ENCODE peak calls at places on chromosome 6, in seven cellular contexts. W, F, E, D, N, U and I are unnamed samples.

GRCh38 chr6:41633235-41633634 is 5.0 kb upstream of the MDFI start:
- DNase-seq in W (no peak), F (no peak), E (no peak), D (no peak), N (no peak), U (no peak), I (no peak)

GRCh38 chr6:48061630-48062029 is 49.4 kb downstream of the PTCHD4 start:
- DNase-seq in W (no peak), F (no peak), E (no peak), D (no peak), N (peak; percentile 67), U (no peak), I (no peak)

GRCh38 chr6:158457616-158458278 is 102.1 kb upstream of the TMEM181 start:
- DNase-seq in W (no peak), F (no peak), E (no peak), D (no peak), N (peak; percentile 20), U (no peak), I (no peak)

GRCh38 chr6:41917528-41917927 is 3.4 kb downstream of the MED20 start:
- DNase-seq in W (no peak), F (no peak), E (peak; percentile 78), D (no peak), N (peak; percentile 91), U (no peak), I (no peak)

GRCh38 chr6:11412011-11412424 is 125.5 kb upstream of the TMEM170B start:
- DNase-seq in W (no peak), F (no peak), E (no peak), D (no peak), N (peak; percentile 82), U (no peak), I (no peak)

GRCh38 chr6:144266091-144266649 is 19.0 kb upstream of the UTRN start:
- DNase-seq in W (peak; percentile 23), F (peak; percentile 92), E (peak; percentile 44), D (peak; percentile 72), N (peak; percentile 88), U (peak; percentile 86), I (no peak)

GRCh38 chr6:133432021-133432989 is 191.1 kb downstream of the EYA4 start:
- DNase-seq in W (no peak), F (peak; percentile 63), E (no peak), D (no peak), N (no peak), U (no peak), I (no peak)

GRCh38 chr6:160919713-160920112 is 71.9 kb upstream of the MAP3K4 start:
- DNase-seq in W (no peak), F (no peak), E (peak; percentile 54), D (no peak), N (peak; percentile 86), U (no peak), I (no peak)

GRCh38 chr6:46219661-46220060 is 48.9 kb upstream of the ENPP5 start:
- DNase-seq in W (no peak), F (no peak), E (no peak), D (no peak), N (no peak), U (no peak), I (no peak)

GRCh38 chr6:44001318-44001868 is 125.9 kb downstream of the MRPL14 start:
- DNase-seq in W (peak; percentile 73), F (peak; percentile 85), E (no peak), D (no peak), N (peak; percentile 40), U (no peak), I (no peak)

GRCh38 chr6:444653-445275 is 53.2 kb downstream of the IRF4 start:
- DNase-seq in W (no peak), F (no peak), E (no peak), D (no peak), N (no peak), U (no peak), I (no peak)

GRCh38 chr6:147514831-147515230 is 6.3 kb downstream of the SAMD5 start:
- DNase-seq in W (no peak), F (no peak), E (no peak), D (no peak), N (no peak), U (no peak), I (no peak)

GRCh38 chr6:44701637-44702101 is 314.2 kb downstream of the CDC5L start:
- DNase-seq in W (no peak), F (peak; percentile 53), E (no peak), D (peak; percentile 16), N (no peak), U (peak; percentile 57), I (no peak)

GRCh38 chr6:26309731-26310142 is 55.3 kb upstream of the BTN3A2 start:
- DNase-seq in W (no peak), F (no peak), E (no peak), D (no peak), N (peak; percentile 56), U (no peak), I (no peak)

GRCh38 chr6:29678114-29678513 is 2.8 kb downstream of the ZFP57 start:
- DNase-seq in W (no peak), F (no peak), E (no peak), D (no peak), N (no peak), U (no peak), I (no peak)

GRCh38 chr6:11459002-11459658 is 78.4 kb upstream of the TMEM170B start:
- DNase-seq in W (no peak), F (no peak), E (no peak), D (no peak), N (no peak), U (no peak), I (no peak)

GRCh38 chr6:21648475-21649050 is 55.0 kb downstream of the SOX4 start:
- DNase-seq in W (no peak), F (no peak), E (no peak), D (no peak), N (no peak), U (no peak), I (no peak)

GRCh38 chr6:42787018-42787611 is 5.3 kb downstream of the BICRAL start:
- DNase-seq in W (no peak), F (no peak), E (no peak), D (no peak), N (no peak), U (no peak), I (no peak)

GRCh38 chr6:168099201-168100010 is 20.4 kb upstream of the FRMD1 start:
- DNase-seq in W (no peak), F (peak; percentile 51), E (no peak), D (no peak), N (no peak), U (no peak), I (no peak)
- H3K27ac ChIP-seq in W (no peak overlapping the region), F (no peak overlapping the region), E (no peak overlapping the region), D (no peak overlapping the region), N (no peak overlapping the region), U (no peak overlapping the region), I (no peak overlapping the region)

GRCh38 chr6:108797951-108798671 is 50.1 kb upstream of the ARMC2 start:
- DNase-seq in W (no peak), F (no peak), E (no peak), D (no peak), N (no peak), U (no peak), I (no peak)
- H3K27ac ChIP-seq in W (no peak overlapping the region), F (no peak overlapping the region), E (no peak overlapping the region), D (no peak overlapping the region), N (no peak overlapping the region), U (no peak overlapping the region), I (no peak overlapping the region)

GRCh38 chr6:127464881-127465459 is 5.8 kb upstream of the KIAA0408 start:
- DNase-seq in W (peak; percentile 57), F (peak; percentile 89), E (no peak), D (peak; percentile 69), N (peak; percentile 79), U (peak; percentile 62), I (no peak)
- H3K27ac ChIP-seq in W (no peak overlapping the region), F (no peak overlapping the region), E (no peak overlapping the region), D (no peak overlapping the region), N (no peak overlapping the region), U (peak overlapping the region; percentile 3), I (no peak overlapping the region)

DNA sequence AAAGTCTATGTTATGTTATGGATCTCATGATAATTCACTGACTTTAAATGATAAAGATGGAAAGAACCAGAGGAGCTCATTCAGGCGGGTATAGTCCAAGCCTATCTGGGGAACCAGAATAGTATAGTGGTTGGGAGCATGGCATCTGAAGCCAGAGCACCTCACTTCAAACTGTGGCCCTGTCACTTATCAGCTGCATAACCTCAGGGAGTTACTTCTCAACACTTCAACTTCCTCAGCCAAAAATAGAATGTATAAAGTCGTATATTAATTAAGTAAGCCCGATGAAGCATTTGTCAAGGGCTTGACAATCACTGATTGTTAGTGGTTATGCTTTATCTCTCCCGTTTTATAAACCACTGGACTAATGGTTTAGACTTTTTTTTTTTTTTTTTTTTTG is 112.7 kb downstream of the RTN4IP1 start:
- DNase-seq in W (no peak), F (no peak), E (no peak), D (no peak), N (no peak), U (no peak), I (no peak)
- H3K27ac ChIP-seq in W (peak overlapping the region; percentile 5), F (no peak overlapping the region), E (no peak overlapping the region), D (no peak overlapping the region), N (no peak overlapping the region), U (no peak overlapping the region), I (no peak overlapping the region)